ENCODE peak calls at places on chromosomes 11 and 22, in ten cellular contexts. H is foreskin keratinocyte; L is AML-193; U is HAP-1; W is amniotic epithelial cell; S is fibroblast of villous mesenchyme; F is ACHN; I is RKO; Z is naive thymus-derived CD4-positive, alpha-beta T cell; X is body of pancreas. T is an unnamed sample.

GRCh38 chr11:6456361-6457073 is 15.7 kb upstream of the HPX start:
- DNase-seq in H (no peak), L (no peak), U (no peak), W (no peak), S (no peak), F (no peak), I (no peak), Z (no peak), X (no peak), T (no peak)

GRCh38 chr11:2517016-2517385 is 72.2 kb downstream of the KCNQ1 start:
- DNase-seq in H (no peak), L (no peak), U (peak), W (no peak), S (no peak), F (no peak), I (no peak), Z (no peak), X (no peak), T (no peak)

GRCh38 chr11:120867531-120867930 is 156.4 kb upstream of the TBCEL start:
- DNase-seq in H (no peak), L (no peak), U (no peak), W (no peak), S (no peak), F (no peak), I (no peak), Z (no peak), X (no peak), T (no peak)

GRCh38 chr11:29022676-29023075 is 914.5 kb downstream of the METTL15 start:
- DNase-seq in H (peak), L (no peak), U (no peak), W (no peak), S (no peak), F (no peak), I (no peak), Z (no peak), X (no peak), T (no peak)

GRCh38 chr11:77175869-77176539 is 48.0 kb downstream of the MYO7A start:
- DNase-seq in H (no peak), L (peak), U (no peak), W (peak), S (no peak), F (no peak), I (no peak), Z (no peak), X (no peak), T (no peak)

GRCh38 chr11:29120329-29120695 is 896.5 kb downstream of the KCNA4 start:
- DNase-seq in H (no peak), L (no peak), U (no peak), W (no peak), S (no peak), F (no peak), I (no peak), Z (no peak), X (no peak), T (no peak)

GRCh38 chr11:1825039-1825740 is 9.6 kb upstream of the SYT8 start:
- DNase-seq in H (no peak), L (no peak), U (peak), W (peak), S (peak), F (no peak), I (peak), Z (no peak), X (peak), T (no peak)

GRCh38 chr22:22139364-22139763 is 105.2 kb upstream of the VPREB1 start:
- DNase-seq in H (no peak), L (no peak), U (no peak), W (no peak), S (peak), F (no peak), I (no peak), Z (no peak), X (no peak), T (no peak)

GRCh38 chr11:34637303-34637702 is 16.4 kb downstream of the EHF start:
- DNase-seq in H (no peak), L (no peak), U (no peak), W (no peak), S (no peak), F (no peak), I (no peak), Z (no peak), X (no peak), T (no peak)

GRCh38 chr11:69380451-69380901 is 86.5 kb downstream of the MYEOV start:
- DNase-seq in H (no peak), L (no peak), U (no peak), W (no peak), S (no peak), F (no peak), I (no peak), Z (no peak), X (peak), T (no peak)

GRCh38 chr22:36232715-36233401 is 6.5 kb downstream of the APOL2 start:
- DNase-seq in H (no peak), L (no peak), U (no peak), W (no peak), S (no peak), F (no peak), I (no peak), Z (no peak), X (no peak), T (no peak)

GRCh38 chr22:37278261-37278660 is 4.0 kb upstream of the CYTH4 start:
- DNase-seq in H (no peak), L (no peak), U (no peak), W (no peak), S (no peak), F (no peak), I (no peak), Z (no peak), X (no peak), T (no peak)

GRCh38 chr11:10328314-10329090 is 23.6 kb downstream of the ADM start:
- DNase-seq in H (no peak), L (peak), U (no peak), W (peak), S (peak), F (no peak), I (peak), Z (no peak), X (no peak), T (no peak)

GRCh38 chr11:2420502-2421225 is 20.1 kb downstream of the TSSC4 start:
- DNase-seq in H (peak), L (peak), U (peak), W (peak), S (peak), F (peak), I (peak), Z (peak), X (peak), T (peak)

GRCh38 chr11:43517518-43517917 is 158.8 kb downstream of the TTC17 start:
- DNase-seq in H (peak), L (no peak), U (no peak), W (peak), S (no peak), F (peak), I (peak), Z (no peak), X (no peak), T (no peak)

GRCh38 chr11:111541209-111542061 is 915 bp downstream of the LAYN start:
- DNase-seq in H (peak), L (no peak), U (peak), W (peak), S (peak), F (no peak), I (no peak), Z (no peak), X (peak), T (no peak)

GRCh38 chr11:121591405-121592033 is 138.8 kb upstream of the SORL1-AS1 start:
- DNase-seq in H (peak), L (peak), U (peak), W (peak), S (peak), F (peak), I (peak), Z (peak), X (peak), T (peak)

GRCh38 chr11:11291432-11292015 is 61.5 kb downstream of the CSNK2A3 start:
- DNase-seq in H (no peak), L (no peak), U (no peak), W (no peak), S (no peak), F (no peak), I (no peak), Z (no peak), X (no peak), T (no peak)

GRCh38 chr11:21564813-21565212 is 628.1 kb upstream of the ANO5 start:
- DNase-seq in H (peak), L (no peak), U (no peak), W (no peak), S (no peak), F (no peak), I (no peak), Z (no peak), X (no peak), T (no peak)

GRCh38 chr11:13386567-13386966 is 76.5 kb downstream of the BTBD10 start:
- DNase-seq in H (no peak), L (no peak), U (no peak), W (no peak), S (no peak), F (no peak), I (no peak), Z (no peak), X (no peak), T (no peak)

GRCh38 chr22:50694099-50694498 is 21.5 kb downstream of the SHANK3 start:
- DNase-seq in H (peak), L (no peak), U (no peak), W (peak), S (peak), F (no peak), I (no peak), Z (no peak), X (no peak), T (no peak)

GRCh38 chr22:24359452-24360120 is 67.8 kb upstream of the ADORA2A start:
- DNase-seq in H (no peak), L (no peak), U (peak), W (peak), S (no peak), F (no peak), I (no peak), Z (no peak), X (no peak), T (no peak)

GRCh38 chr22:30332994-30333706 is 6.4 kb upstream of the TBC1D10A start:
- DNase-seq in H (no peak), L (no peak), U (no peak), W (no peak), S (no peak), F (no peak), I (no peak), Z (no peak), X (no peak), T (no peak)

GRCh38 chr11:20026629-20027545 is 133.4 kb downstream of the DBX1 start:
- DNase-seq in H (peak), L (no peak), U (peak), W (no peak), S (no peak), F (no peak), I (no peak), Z (no peak), X (peak), T (no peak)

GRCh38 chr11:130480721-130481140 is 32.3 kb downstream of the ADAMTS15 start:
- DNase-seq in H (no peak), L (no peak), U (no peak), W (peak), S (peak), F (no peak), I (no peak), Z (no peak), X (no peak), T (peak)

GRCh38 chr11:23404225-23405160 is 544.2 kb upstream of the CCDC179 start:
- DNase-seq in H (no peak), L (no peak), U (no peak), W (no peak), S (no peak), F (no peak), I (no peak), Z (no peak), X (no peak), T (no peak)

GRCh38 chr22:39723899-39724351 is 153.4 kb downstream of the CACNA1I start:
- DNase-seq in H (no peak), L (no peak), U (no peak), W (peak), S (peak), F (no peak), I (peak), Z (no peak), X (no peak), T (no peak)

GRCh38 chr11:32830413-32830738 is 649 bp downstream of the PRRG4 start:
- DNase-seq in H (peak), L (peak), U (peak), W (peak), S (peak), F (peak), I (peak), Z (no peak), X (peak), T (no peak)

GRCh38 chr11:62146476-62147200 is 22.8 kb downstream of the INCENP start:
- DNase-seq in H (no peak), L (no peak), U (no peak), W (no peak), S (no peak), F (no peak), I (no peak), Z (no peak), X (peak), T (no peak)